ENCODE peak calls at places on chromosome 1, in five cellular contexts. V is AG04449; K is CD4-positive, alpha-beta T cell; Z is fibroblast of mammary gland; H is uterus. J is an unnamed sample.

GRCh38 chr1:53135735-53136114 is 6.7 kb downstream of the SLC1A7 start:
- DNase-seq in V (peak; percentile 85), Z (peak; percentile 90), H (no peak), K (no peak), J (no peak)

GRCh38 chr1:207888647-207889046 is 22.3 kb downstream of the CD34 start:
- DNase-seq in Z (peak; percentile 75), K (no peak), H (no peak), V (no peak), J (no peak)

GRCh38 chr1:205580140-205580922 is 51.5 kb downstream of the ELK4 start:
- DNase-seq in H (no peak), V (no peak), Z (no peak), K (no peak), J (no peak)

GRCh38 chr1:8193840-8194406 is 124.0 kb upstream of the SLC45A1 start:
- DNase-seq in H (no peak), K (no peak), Z (no peak), V (no peak), J (no peak)

GRCh38 chr1:99115231-99115630 is 110.6 kb upstream of the PLPPR5 start:
- DNase-seq in H (no peak), Z (peak; percentile 7), K (no peak), V (no peak), J (no peak)

GRCh38 chr1:169915150-169915549 is 21.5 kb upstream of the SCYL3 start:
- DNase-seq in K (no peak), H (no peak), V (no peak), Z (no peak), J (no peak)

GRCh38 chr1:191498318-191498717 is 659.9 kb upstream of the RGS18 start:
- DNase-seq in Z (peak; percentile 14), H (no peak), K (no peak), V (no peak), J (no peak)

GRCh38 chr1:165162671-165163241 is 193.8 kb downstream of the LMX1A start:
- DNase-seq in Z (no peak), K (no peak), V (no peak), H (no peak), J (peak; percentile 10)

GRCh38 chr1:201346337-201346939 is 31.0 kb downstream of the TNNT2 start:
- DNase-seq in H (no peak), Z (peak; percentile 61), K (no peak), V (no peak), J (peak; percentile 36)

GRCh38 chr1:180911640-180912161 is 996 bp upstream of the KIAA1614 start:
- DNase-seq in V (no peak), H (peak; percentile 38), Z (peak; percentile 55), K (no peak), J (no peak)

GRCh38 chr1:88973520-88974137 is 18.8 kb downstream of the KYAT3 start:
- DNase-seq in K (no peak), H (no peak), V (no peak), Z (peak; percentile 66), J (no peak)
- TF ChIP-seq CTCF in K (peak; percentile 91), H (peak; percentile 46), V (no peak), Z (peak; percentile 53), J (peak; percentile 65)

DNA sequence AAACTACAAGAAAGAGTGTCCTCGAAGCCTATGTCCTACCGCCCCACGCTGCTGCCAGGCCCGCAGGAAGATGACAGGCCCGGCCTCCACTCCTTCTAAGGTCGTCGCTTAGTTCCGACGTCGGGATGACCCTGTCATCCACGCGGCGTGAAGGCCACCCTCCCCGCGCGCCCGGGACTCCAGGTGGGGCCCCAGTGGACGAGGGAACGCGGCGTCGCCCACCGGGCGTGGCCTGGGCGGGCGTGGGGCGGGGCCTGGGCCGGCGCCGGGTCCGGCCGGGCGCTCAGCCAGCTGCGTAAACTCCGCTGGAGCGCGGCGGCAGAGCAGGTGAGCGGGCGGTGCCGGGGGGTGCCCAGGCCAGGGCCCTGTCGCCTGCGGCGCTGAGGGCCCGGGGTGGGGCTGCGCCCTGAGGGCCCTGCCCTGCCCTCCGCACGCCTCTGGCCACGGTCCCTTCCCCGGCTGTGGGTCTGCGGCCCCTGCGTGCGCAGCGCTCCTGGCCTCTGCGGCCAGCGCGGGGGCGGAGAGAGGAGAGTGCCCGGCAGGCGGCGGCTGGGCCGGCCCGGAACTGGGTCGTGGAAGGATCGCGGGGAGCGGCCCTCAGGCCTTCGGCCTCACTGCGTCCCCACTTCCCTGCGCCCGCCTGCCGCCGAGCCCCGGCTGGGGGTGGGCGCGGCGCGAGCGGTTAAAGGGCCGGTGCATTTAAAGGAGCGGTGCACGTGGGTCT is at the start of gene PSEN2:
- DNase-seq in K (no peak), V (no peak), Z (peak; percentile 33), H (peak; percentile 48), J (peak; percentile 59)
- TF ChIP-seq CTCF in K (no peak), V (peak; percentile 13), Z (no peak), H (peak; percentile 51), J (peak; percentile 37)

GRCh38 chr1:152739841-152740240 is 18.0 kb upstream of the KPRP start:
- DNase-seq in V (no peak), K (no peak), Z (peak; percentile 72), H (no peak), J (no peak)

DNA sequence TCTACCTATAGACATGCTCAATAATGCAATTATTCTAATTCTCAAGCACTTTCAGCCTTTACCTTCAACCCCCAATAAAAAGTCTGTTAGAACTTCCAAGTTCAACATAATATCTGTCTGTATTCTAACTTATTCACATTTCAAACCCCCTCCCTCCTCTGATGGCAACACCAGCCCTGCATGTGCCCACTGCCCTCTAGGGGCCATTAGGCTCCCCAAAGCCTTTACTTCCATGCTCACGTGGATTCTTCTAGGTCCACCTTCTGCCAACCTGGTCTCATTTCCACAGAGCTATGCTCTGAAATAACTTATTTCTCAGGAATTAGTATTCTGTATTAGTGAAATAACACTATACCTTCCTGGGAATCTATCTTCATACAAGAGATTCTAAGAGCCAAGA is 22.2 kb upstream of the KPRP start:
- DNase-seq in K (no peak), V (no peak), H (no peak), Z (no peak), J (no peak)
- TF ChIP-seq CTCF in K (no peak), V (no peak), H (no peak), Z (peak; percentile 13), J (no peak)

DNA sequence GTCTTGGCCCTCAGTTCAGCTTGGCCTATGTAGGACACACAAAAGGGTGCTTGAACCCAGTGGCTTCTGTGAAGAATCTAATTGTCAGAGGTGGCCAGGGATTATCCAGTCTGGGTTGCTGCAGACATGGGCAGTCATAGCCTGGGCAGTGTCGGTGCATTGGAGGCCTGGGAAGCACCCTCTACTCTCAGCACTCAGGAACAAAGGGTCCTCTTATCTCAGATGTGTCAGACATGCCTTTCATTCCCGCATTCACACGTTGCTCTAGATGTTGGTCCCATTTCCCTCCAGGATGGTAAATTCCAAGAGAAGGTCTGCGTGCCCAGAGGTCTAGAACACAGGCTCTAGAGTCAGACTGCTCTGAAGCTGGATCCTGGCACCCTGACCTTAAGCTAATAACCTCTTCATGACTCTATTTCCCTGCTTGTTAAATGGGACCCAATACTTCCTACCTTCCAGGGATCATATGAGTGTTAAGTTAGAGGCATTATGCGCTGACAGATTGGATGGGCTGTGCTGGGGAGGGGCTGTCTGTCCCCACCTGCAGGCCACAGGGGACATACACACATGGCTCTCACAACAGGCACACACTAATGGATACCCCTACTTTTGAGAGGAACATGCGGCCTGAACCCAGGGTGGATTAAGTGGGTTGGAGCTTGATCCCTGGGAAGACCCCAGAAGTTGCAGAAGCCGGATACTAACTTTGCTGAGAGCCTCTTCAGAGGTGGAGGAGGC is 16.5 kb upstream of the EDN2 start:
- DNase-seq in K (no peak), Z (no peak), H (no peak), V (no peak), J (no peak)
- TF ChIP-seq CTCF in K (no peak), Z (no peak), H (no peak), V (no peak), J (no peak)

GRCh38 chr1:31861346-31861745 is 45.5 kb upstream of the SPOCD1 start:
- DNase-seq in V (no peak), K (no peak), H (no peak), Z (no peak), J (no peak)
- TF ChIP-seq CTCF in V (no peak), K (no peak), H (no peak), Z (no peak), J (no peak)

GRCh38 chr1:102118150-102118549 is 121.4 kb upstream of the OLFM3 start:
- DNase-seq in H (no peak), V (no peak), Z (no peak), K (no peak), J (no peak)

GRCh38 chr1:102120910-102121309 is 124.2 kb upstream of the OLFM3 start:
- DNase-seq in K (no peak), V (no peak), H (no peak), Z (no peak), J (no peak)
- TF ChIP-seq CTCF in K (no peak), V (no peak), H (no peak), Z (no peak), J (no peak)

GRCh38 chr1:56434659-56435202 is 144.6 kb downstream of the PLPP3 start:
- DNase-seq in Z (no peak), V (no peak), H (no peak), K (no peak), J (no peak)
- TF ChIP-seq CTCF in Z (no peak), V (peak; percentile 14), H (no peak), K (no peak), J (peak; percentile 45)

J was measured in progenitor cell of endocrine pancreas.